ENCODE peak calls at places on chromosome 19, in eight cellular contexts. One of them, this sample, is unnamed.
A peak's percentile ranks its signal among the peaks of the same experiment; 100 is the strongest.

GRCh38 chr19:5228932-5229777 is 111.5 kb downstream of the PTPRS start:
- DNase-seq in amygdala: no peak
- DNase-seq in non-pigmented ciliary epithelial cell: no peak
- DNase-seq in activated CD4-positive, alpha-beta T cell treated with anti-CD3 and anti-CD28 coated beads for 36 hours: no peak
- DNase-seq in nephron progenitor cell: no peak
- DNase-seq in activated T-cell treated with anti-CD3 and anti-CD28 coated beads for 1 hour: no peak
- DNase-seq in head of caudate nucleus: no peak
- DNase-seq in activated naive CD8-positive, alpha-beta T cell treated with anti-CD3 and anti-CD28 coated beads, Interleukin-2, amount 50 U/mL, for 24 hours: no peak
- DNase-seq in this sample: no peak

GRCh38 chr19:1268392-1269064 is 604 bp upstream of the CIRBP start:
- DNase-seq in amygdala: no peak
- DNase-seq in non-pigmented ciliary epithelial cell: no peak
- DNase-seq in activated CD4-positive, alpha-beta T cell treated with anti-CD3 and anti-CD28 coated beads for 36 hours: no peak
- DNase-seq in nephron progenitor cell: no peak
- DNase-seq in activated T-cell treated with anti-CD3 and anti-CD28 coated beads for 1 hour: no peak
- DNase-seq in head of caudate nucleus: no peak
- DNase-seq in activated naive CD8-positive, alpha-beta T cell treated with anti-CD3 and anti-CD28 coated beads, Interleukin-2, amount 50 U/mL, for 24 hours: no peak
- DNase-seq in this sample: no peak

GRCh38 chr19:33866696-33867095 is 70.0 kb downstream of the KCTD15 start:
- DNase-seq in amygdala: no peak
- DNase-seq in non-pigmented ciliary epithelial cell: no peak
- DNase-seq in activated CD4-positive, alpha-beta T cell treated with anti-CD3 and anti-CD28 coated beads for 36 hours: no peak
- DNase-seq in nephron progenitor cell: no peak
- DNase-seq in activated T-cell treated with anti-CD3 and anti-CD28 coated beads for 1 hour: no peak
- DNase-seq in head of caudate nucleus: peak; percentile 24
- DNase-seq in activated naive CD8-positive, alpha-beta T cell treated with anti-CD3 and anti-CD28 coated beads, Interleukin-2, amount 50 U/mL, for 24 hours: no peak
- DNase-seq in this sample: no peak

GRCh38 chr19:55626350-55626749 is 2.0 kb upstream of the ZNF784 start:
- DNase-seq in amygdala: no peak
- DNase-seq in non-pigmented ciliary epithelial cell: no peak
- DNase-seq in activated CD4-positive, alpha-beta T cell treated with anti-CD3 and anti-CD28 coated beads for 36 hours: peak; percentile 70
- DNase-seq in nephron progenitor cell: no peak
- DNase-seq in activated T-cell treated with anti-CD3 and anti-CD28 coated beads for 1 hour: no peak
- DNase-seq in head of caudate nucleus: no peak
- DNase-seq in activated naive CD8-positive, alpha-beta T cell treated with anti-CD3 and anti-CD28 coated beads, Interleukin-2, amount 50 U/mL, for 24 hours: peak; percentile 34
- DNase-seq in this sample: no peak

GRCh38 chr19:9673912-9674668 is 810 bp downstream of the ZNF562 start:
- DNase-seq in amygdala: no peak
- DNase-seq in non-pigmented ciliary epithelial cell: no peak
- DNase-seq in activated CD4-positive, alpha-beta T cell treated with anti-CD3 and anti-CD28 coated beads for 36 hours: peak; percentile 61
- DNase-seq in nephron progenitor cell: no peak
- DNase-seq in activated T-cell treated with anti-CD3 and anti-CD28 coated beads for 1 hour: no peak
- DNase-seq in head of caudate nucleus: no peak
- DNase-seq in activated naive CD8-positive, alpha-beta T cell treated with anti-CD3 and anti-CD28 coated beads, Interleukin-2, amount 50 U/mL, for 24 hours: peak; percentile 21
- DNase-seq in this sample: no peak

GRCh38 chr19:44663996-44664395 is 7.3 kb upstream of the CEACAM19 start:
- DNase-seq in amygdala: no peak
- DNase-seq in non-pigmented ciliary epithelial cell: no peak
- DNase-seq in activated CD4-positive, alpha-beta T cell treated with anti-CD3 and anti-CD28 coated beads for 36 hours: no peak
- DNase-seq in nephron progenitor cell: no peak
- DNase-seq in activated T-cell treated with anti-CD3 and anti-CD28 coated beads for 1 hour: no peak
- DNase-seq in head of caudate nucleus: no peak
- DNase-seq in activated naive CD8-positive, alpha-beta T cell treated with anti-CD3 and anti-CD28 coated beads, Interleukin-2, amount 50 U/mL, for 24 hours: no peak
- DNase-seq in this sample: no peak

GRCh38 chr19:30490760-30491159 is 118.6 kb downstream of the ZNF536 start:
- DNase-seq in amygdala: no peak
- DNase-seq in non-pigmented ciliary epithelial cell: no peak
- DNase-seq in activated CD4-positive, alpha-beta T cell treated with anti-CD3 and anti-CD28 coated beads for 36 hours: no peak
- DNase-seq in nephron progenitor cell: no peak
- DNase-seq in activated T-cell treated with anti-CD3 and anti-CD28 coated beads for 1 hour: no peak
- DNase-seq in head of caudate nucleus: no peak
- DNase-seq in activated naive CD8-positive, alpha-beta T cell treated with anti-CD3 and anti-CD28 coated beads, Interleukin-2, amount 50 U/mL, for 24 hours: no peak
- DNase-seq in this sample: no peak

GRCh38 chr19:58429745-58430144 is 10.2 kb downstream of the ZNF132 start:
- DNase-seq in amygdala: no peak
- DNase-seq in non-pigmented ciliary epithelial cell: no peak
- DNase-seq in activated CD4-positive, alpha-beta T cell treated with anti-CD3 and anti-CD28 coated beads for 36 hours: no peak
- DNase-seq in nephron progenitor cell: no peak
- DNase-seq in activated T-cell treated with anti-CD3 and anti-CD28 coated beads for 1 hour: no peak
- DNase-seq in head of caudate nucleus: no peak
- DNase-seq in activated naive CD8-positive, alpha-beta T cell treated with anti-CD3 and anti-CD28 coated beads, Interleukin-2, amount 50 U/mL, for 24 hours: no peak
- DNase-seq in this sample: no peak

GRCh38 chr19:51710163-51710562 is 13.6 kb downstream of the HAS1 start:
- DNase-seq in amygdala: no peak
- DNase-seq in non-pigmented ciliary epithelial cell: no peak
- DNase-seq in activated CD4-positive, alpha-beta T cell treated with anti-CD3 and anti-CD28 coated beads for 36 hours: no peak
- DNase-seq in nephron progenitor cell: no peak
- DNase-seq in activated T-cell treated with anti-CD3 and anti-CD28 coated beads for 1 hour: no peak
- DNase-seq in head of caudate nucleus: no peak
- DNase-seq in activated naive CD8-positive, alpha-beta T cell treated with anti-CD3 and anti-CD28 coated beads, Interleukin-2, amount 50 U/mL, for 24 hours: no peak
- DNase-seq in this sample: no peak

GRCh38 chr19:17339088-17339741 is 1.9 kb downstream of the GTPBP3 start:
- DNase-seq in amygdala: no peak
- DNase-seq in non-pigmented ciliary epithelial cell: no peak
- DNase-seq in activated CD4-positive, alpha-beta T cell treated with anti-CD3 and anti-CD28 coated beads for 36 hours: peak; percentile 86
- DNase-seq in nephron progenitor cell: peak; percentile 43
- DNase-seq in activated T-cell treated with anti-CD3 and anti-CD28 coated beads for 1 hour: no peak
- DNase-seq in head of caudate nucleus: no peak
- DNase-seq in activated naive CD8-positive, alpha-beta T cell treated with anti-CD3 and anti-CD28 coated beads, Interleukin-2, amount 50 U/mL, for 24 hours: peak; percentile 60
- DNase-seq in this sample: no peak

GRCh38 chr19:9966448-9966847 is 30.1 kb upstream of the OLFM2 start:
- DNase-seq in amygdala: no peak
- DNase-seq in non-pigmented ciliary epithelial cell: no peak
- DNase-seq in activated CD4-positive, alpha-beta T cell treated with anti-CD3 and anti-CD28 coated beads for 36 hours: no peak
- DNase-seq in nephron progenitor cell: peak; percentile 19
- DNase-seq in activated T-cell treated with anti-CD3 and anti-CD28 coated beads for 1 hour: no peak
- DNase-seq in head of caudate nucleus: no peak
- DNase-seq in activated naive CD8-positive, alpha-beta T cell treated with anti-CD3 and anti-CD28 coated beads, Interleukin-2, amount 50 U/mL, for 24 hours: no peak
- DNase-seq in this sample: no peak

GRCh38 chr19:12453495-12453894 is 12.7 kb upstream of the ZNF443 start:
- DNase-seq in amygdala: no peak
- DNase-seq in non-pigmented ciliary epithelial cell: no peak
- DNase-seq in activated CD4-positive, alpha-beta T cell treated with anti-CD3 and anti-CD28 coated beads for 36 hours: no peak
- DNase-seq in nephron progenitor cell: no peak
- DNase-seq in activated T-cell treated with anti-CD3 and anti-CD28 coated beads for 1 hour: no peak
- DNase-seq in head of caudate nucleus: no peak
- DNase-seq in activated naive CD8-positive, alpha-beta T cell treated with anti-CD3 and anti-CD28 coated beads, Interleukin-2, amount 50 U/mL, for 24 hours: no peak
- DNase-seq in this sample: no peak

GRCh38 chr19:39155114-39155700 is 29.6 kb downstream of the PAK4 start:
- DNase-seq in amygdala: no peak
- DNase-seq in non-pigmented ciliary epithelial cell: no peak
- DNase-seq in activated CD4-positive, alpha-beta T cell treated with anti-CD3 and anti-CD28 coated beads for 36 hours: no peak
- DNase-seq in nephron progenitor cell: no peak
- DNase-seq in activated T-cell treated with anti-CD3 and anti-CD28 coated beads for 1 hour: no peak
- DNase-seq in head of caudate nucleus: no peak
- DNase-seq in activated naive CD8-positive, alpha-beta T cell treated with anti-CD3 and anti-CD28 coated beads, Interleukin-2, amount 50 U/mL, for 24 hours: no peak
- DNase-seq in this sample: no peak

GRCh38 chr19:12065100-12065538 is 588 bp downstream of the ZNF844 start:
- DNase-seq in amygdala: no peak
- DNase-seq in non-pigmented ciliary epithelial cell: no peak
- DNase-seq in activated CD4-positive, alpha-beta T cell treated with anti-CD3 and anti-CD28 coated beads for 36 hours: peak; percentile 45
- DNase-seq in nephron progenitor cell: peak; percentile 33
- DNase-seq in activated T-cell treated with anti-CD3 and anti-CD28 coated beads for 1 hour: no peak
- DNase-seq in head of caudate nucleus: peak; percentile 55
- DNase-seq in activated naive CD8-positive, alpha-beta T cell treated with anti-CD3 and anti-CD28 coated beads, Interleukin-2, amount 50 U/mL, for 24 hours: peak; percentile 15
- DNase-seq in this sample: peak; percentile 37

GRCh38 chr19:45047188-45047797 is 8.4 kb downstream of the CLASRP start:
- DNase-seq in amygdala: no peak
- DNase-seq in non-pigmented ciliary epithelial cell: no peak
- DNase-seq in activated CD4-positive, alpha-beta T cell treated with anti-CD3 and anti-CD28 coated beads for 36 hours: no peak
- DNase-seq in nephron progenitor cell: no peak
- DNase-seq in activated T-cell treated with anti-CD3 and anti-CD28 coated beads for 1 hour: no peak
- DNase-seq in head of caudate nucleus: no peak
- DNase-seq in activated naive CD8-positive, alpha-beta T cell treated with anti-CD3 and anti-CD28 coated beads, Interleukin-2, amount 50 U/mL, for 24 hours: no peak
- DNase-seq in this sample: peak; percentile 71

GRCh38 chr19:45577111-45577905 is 7.3 kb downstream of the OPA3 start:
- DNase-seq in amygdala: no peak
- DNase-seq in non-pigmented ciliary epithelial cell: peak; percentile 83
- DNase-seq in activated CD4-positive, alpha-beta T cell treated with anti-CD3 and anti-CD28 coated beads for 36 hours: no peak
- DNase-seq in nephron progenitor cell: no peak
- DNase-seq in activated T-cell treated with anti-CD3 and anti-CD28 coated beads for 1 hour: no peak
- DNase-seq in head of caudate nucleus: no peak
- DNase-seq in activated naive CD8-positive, alpha-beta T cell treated with anti-CD3 and anti-CD28 coated beads, Interleukin-2, amount 50 U/mL, for 24 hours: no peak
- DNase-seq in this sample: no peak

GRCh38 chr19:19279062-19279612 is 6.0 kb upstream of the TM6SF2 start:
- DNase-seq in amygdala: no peak
- DNase-seq in non-pigmented ciliary epithelial cell: no peak
- DNase-seq in activated CD4-positive, alpha-beta T cell treated with anti-CD3 and anti-CD28 coated beads for 36 hours: no peak
- DNase-seq in nephron progenitor cell: no peak
- DNase-seq in activated T-cell treated with anti-CD3 and anti-CD28 coated beads for 1 hour: no peak
- DNase-seq in head of caudate nucleus: no peak
- DNase-seq in activated naive CD8-positive, alpha-beta T cell treated with anti-CD3 and anti-CD28 coated beads, Interleukin-2, amount 50 U/mL, for 24 hours: no peak
- DNase-seq in this sample: no peak

GRCh38 chr19:28710278-28710677 is 502.7 kb downstream of the UQCRFS1 start:
- DNase-seq in amygdala: no peak
- DNase-seq in non-pigmented ciliary epithelial cell: peak; percentile 38
- DNase-seq in activated CD4-positive, alpha-beta T cell treated with anti-CD3 and anti-CD28 coated beads for 36 hours: no peak
- DNase-seq in nephron progenitor cell: peak; percentile 21
- DNase-seq in activated T-cell treated with anti-CD3 and anti-CD28 coated beads for 1 hour: no peak
- DNase-seq in head of caudate nucleus: no peak
- DNase-seq in activated naive CD8-positive, alpha-beta T cell treated with anti-CD3 and anti-CD28 coated beads, Interleukin-2, amount 50 U/mL, for 24 hours: no peak
- DNase-seq in this sample: no peak

GRCh38 chr19:3606174-3606689 is 443 bp downstream of the TBXA2R start:
- DNase-seq in amygdala: no peak
- DNase-seq in non-pigmented ciliary epithelial cell: no peak
- DNase-seq in activated CD4-positive, alpha-beta T cell treated with anti-CD3 and anti-CD28 coated beads for 36 hours: peak; percentile 52
- DNase-seq in nephron progenitor cell: no peak
- DNase-seq in activated T-cell treated with anti-CD3 and anti-CD28 coated beads for 1 hour: no peak
- DNase-seq in head of caudate nucleus: no peak
- DNase-seq in activated naive CD8-positive, alpha-beta T cell treated with anti-CD3 and anti-CD28 coated beads, Interleukin-2, amount 50 U/mL, for 24 hours: peak; percentile 40
- DNase-seq in this sample: no peak

GRCh38 chr19:48780684-48781391 is 25.5 kb downstream of the FGF21 start:
- DNase-seq in amygdala: no peak
- DNase-seq in non-pigmented ciliary epithelial cell: no peak
- DNase-seq in activated CD4-positive, alpha-beta T cell treated with anti-CD3 and anti-CD28 coated beads for 36 hours: no peak
- DNase-seq in nephron progenitor cell: no peak
- DNase-seq in activated T-cell treated with anti-CD3 and anti-CD28 coated beads for 1 hour: no peak
- DNase-seq in head of caudate nucleus: no peak
- DNase-seq in activated naive CD8-positive, alpha-beta T cell treated with anti-CD3 and anti-CD28 coated beads, Interleukin-2, amount 50 U/mL, for 24 hours: no peak
- DNase-seq in this sample: no peak